ENCODE peak calls at places on chromosomes 1 and 21, in nine cellular contexts. U is sigmoid colon, R is BJ, K is K562, O is stomach, W is lower leg skin, E is cardiac fibroblast, L is left lung, M is WERI-Rb-1. A is an unnamed sample.

GRCh38 chr1:226719596-226720386 is 19.3 kb downstream of the ITPKB start:
- DNase-seq in U (no peak), R (no peak), K (no peak), O (no peak), W (no peak), E (no peak), L (no peak), M (no peak), A (no peak)

GRCh38 chr1:32993215-32993566 is 28.6 kb upstream of the RNF19B start:
- DNase-seq in U (peak; percentile 17), R (no peak), K (no peak), O (no peak), W (no peak), E (no peak), L (no peak), M (no peak), A (no peak)

GRCh38 chr1:53091841-53092645 is 30.0 kb downstream of the PODN start:
- DNase-seq in U (no peak), R (no peak), K (no peak), O (peak; percentile 52), W (no peak), E (peak; percentile 34), L (peak; percentile 46), M (no peak), A (no peak)

GRCh38 chr1:110880708-110881374 is 7.9 kb downstream of the CD53 start:
- DNase-seq in U (no peak), R (no peak), K (peak; percentile 57), O (no peak), W (no peak), E (no peak), L (no peak), M (peak; percentile 12), A (no peak)

GRCh38 chr1:234893725-234894630 is 234.7 kb downstream of the TOMM20 start:
- DNase-seq in U (no peak), R (no peak), K (peak; percentile 75), O (peak; percentile 61), W (no peak), E (peak; percentile 44), L (no peak), M (no peak), A (no peak)

GRCh38 chr21:33968082-33968997 is 52.7 kb upstream of the ATP5PO start:
- DNase-seq in U (no peak), R (peak; percentile 62), K (peak; percentile 58), O (no peak), W (no peak), E (peak; percentile 60), L (no peak), M (no peak), A (peak; percentile 39)

GRCh38 chr1:243495442-243496172 is 239.8 kb downstream of the SDCCAG8 start:
- DNase-seq in U (peak; percentile 76), R (no peak), K (no peak), O (no peak), W (no peak), E (peak; percentile 84), L (no peak), M (no peak), A (no peak)

GRCh38 chr1:19437911-19438310 is 47.4 kb downstream of the CAPZB start:
- DNase-seq in U (peak; percentile 96), R (no peak), K (no peak), O (peak; percentile 37), W (no peak), E (peak; percentile 98), L (peak; percentile 57), M (no peak), A (no peak)

GRCh38 chr1:174988986-174989385 is 10.8 kb upstream of the CACYBP start:
- DNase-seq in U (no peak), R (no peak), K (no peak), O (no peak), W (no peak), E (no peak), L (no peak), M (no peak), A (no peak)

GRCh38 chr1:174991473-174991872 is 8.3 kb upstream of the CACYBP start:
- DNase-seq in U (no peak), R (no peak), K (no peak), O (no peak), W (no peak), E (no peak), L (no peak), M (no peak), A (no peak)

GRCh38 chr1:174988539-174988938 is 11.2 kb upstream of the CACYBP start:
- DNase-seq in U (no peak), R (no peak), K (no peak), O (no peak), W (no peak), E (no peak), L (no peak), M (no peak), A (no peak)

GRCh38 chr1:174990382-174990999 is 9.3 kb upstream of the CACYBP start:
- DNase-seq in U (no peak), R (no peak), K (no peak), O (no peak), W (no peak), E (peak; percentile 28), L (no peak), M (no peak), A (no peak)

DNA sequence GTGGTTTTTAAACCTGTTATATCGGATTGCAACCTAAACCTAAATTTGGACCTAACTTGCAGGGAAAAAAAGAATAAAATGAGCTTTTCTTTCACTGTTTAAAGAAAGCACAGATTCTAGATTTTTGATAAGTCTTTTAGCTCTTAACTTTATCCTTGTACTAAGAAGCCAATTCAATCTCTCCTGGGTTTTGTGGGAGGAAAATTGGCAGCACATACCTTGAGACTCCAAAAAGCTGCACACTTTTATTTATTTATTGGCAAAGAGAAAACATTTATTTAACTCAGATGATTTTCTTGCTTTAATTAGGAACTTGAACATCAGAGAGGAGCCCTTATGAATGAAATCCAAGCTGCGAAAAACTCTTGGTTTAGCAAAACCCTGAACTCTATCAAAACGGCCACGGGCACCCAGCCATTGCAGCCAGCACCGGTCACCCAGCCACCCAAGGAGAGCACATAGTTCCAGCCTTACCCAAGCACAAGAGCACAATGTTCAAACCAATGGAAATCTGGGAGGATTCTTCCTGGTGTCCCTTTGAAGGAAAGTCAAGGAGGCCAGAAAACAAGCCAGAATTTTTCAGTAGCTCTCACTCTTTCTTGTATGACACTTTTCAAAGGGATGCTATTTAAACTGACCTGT is 10.1 kb upstream of the CACYBP start:
- DNase-seq in U (no peak), R (no peak), K (no peak), O (no peak), W (no peak), E (no peak), L (no peak), M (no peak), A (no peak)
- H3K4me3 ChIP-seq in U (peak overlapping the region; percentile 50), R (no peak overlapping the region), K (no peak overlapping the region), O (peak overlapping the region; percentile 29), W (no peak overlapping the region), E (no peak overlapping the region), L (no peak overlapping the region), M (no peak overlapping the region), A (no peak overlapping the region)

DNA sequence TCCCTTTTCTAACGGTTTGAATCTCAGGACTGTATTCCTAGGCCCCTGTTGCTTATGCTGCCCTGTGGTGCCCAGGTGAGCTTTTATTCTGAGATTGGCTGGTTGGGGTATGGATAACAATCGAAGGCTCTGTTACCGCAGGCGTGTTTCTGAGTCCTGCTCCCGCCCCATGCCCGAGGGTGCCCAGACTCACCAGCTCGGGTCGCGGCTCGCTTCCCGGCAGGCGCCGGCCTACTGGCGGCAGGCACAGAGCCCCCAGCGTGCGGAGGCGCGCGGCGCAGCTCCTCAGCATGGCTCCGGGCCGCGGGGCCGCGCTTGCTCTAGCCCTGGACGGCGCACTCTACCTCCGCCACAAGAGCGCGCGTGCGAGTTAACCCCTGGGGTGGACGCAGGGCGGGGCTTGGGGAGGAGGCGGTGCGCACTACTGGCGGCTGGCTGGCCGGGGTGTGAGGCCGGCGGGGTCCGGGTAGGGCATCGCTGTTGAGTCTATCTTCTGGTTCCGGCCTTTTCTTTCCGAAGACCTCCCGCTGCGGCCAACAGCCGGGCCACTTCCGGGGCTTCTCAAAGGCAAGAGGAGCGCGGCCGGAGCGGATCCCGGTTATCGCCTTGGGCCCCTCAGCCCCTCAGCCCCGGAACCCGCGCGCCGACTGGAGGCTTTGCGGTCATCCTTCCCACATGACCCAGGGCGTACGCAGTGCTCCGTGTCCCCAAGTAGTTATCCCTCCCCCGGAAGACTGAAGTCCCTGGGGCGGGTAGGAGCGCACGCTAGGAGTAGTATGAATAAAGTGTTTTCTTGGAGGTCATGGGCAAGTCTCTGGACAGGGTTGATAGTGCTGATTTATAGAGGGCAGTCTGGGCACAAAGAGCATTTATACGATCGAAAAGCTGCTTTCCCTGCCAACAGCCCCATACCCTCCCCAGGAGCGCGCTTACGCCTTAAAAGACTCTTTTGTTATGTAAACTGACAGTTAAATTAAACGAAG is at the start of gene THEM4:
- DNase-seq in U (peak; percentile 98), R (peak; percentile 74), K (peak; percentile 96), O (peak; percentile 98), W (peak; percentile 95), E (peak; percentile 98), L (peak; percentile 98), M (peak; percentile 99), A (peak; percentile 99)
- TF ChIP-seq CTCF in U (peak; percentile 27), R (no peak), K (peak; percentile 46), O (no peak), W (no peak), E (no peak), L (peak; percentile 30), M (peak; percentile 51), A (peak; percentile 22)

GRCh38 chr1:66335125-66335524 is 198.8 kb upstream of the SGIP1 start:
- DNase-seq in U (no peak), R (no peak), K (no peak), O (no peak), W (no peak), E (no peak), L (no peak), M (no peak), A (no peak)
- H3K4me3 ChIP-seq in U (no peak overlapping the region), R (peak overlapping the region; percentile 60), K (no peak overlapping the region), O (peak overlapping the region; percentile 53), W (no peak overlapping the region), E (peak overlapping the region; percentile 24), L (peak overlapping the region; percentile 58), M (no peak overlapping the region), A (no peak overlapping the region)

GRCh38 chr1:161198877-161199431 is at the start of gene ADAMTS4:
- DNase-seq in U (peak; percentile 89), R (no peak), K (peak; percentile 43), O (peak; percentile 43), W (peak; percentile 62), E (peak; percentile 91), L (peak; percentile 70), M (peak; percentile 65), A (no peak)

GRCh38 chr1:161199506-161200119 is 759 bp upstream of the ADAMTS4 start:
- DNase-seq in U (no peak), R (no peak), K (no peak), O (no peak), W (no peak), E (peak; percentile 39), L (no peak), M (no peak), A (no peak)

GRCh38 chr1:161197560-161198205 is 1.2 kb downstream of the ADAMTS4 start:
- DNase-seq in U (no peak), R (no peak), K (no peak), O (no peak), W (no peak), E (no peak), L (no peak), M (no peak), A (no peak)

GRCh38 chr1:161196521-161197451 is 2.1 kb downstream of the ADAMTS4 start:
- DNase-seq in U (peak; percentile 87), R (peak; percentile 71), K (no peak), O (no peak), W (no peak), E (peak; percentile 88), L (peak; percentile 56), M (peak; percentile 98), A (peak; percentile 81)

DNA sequence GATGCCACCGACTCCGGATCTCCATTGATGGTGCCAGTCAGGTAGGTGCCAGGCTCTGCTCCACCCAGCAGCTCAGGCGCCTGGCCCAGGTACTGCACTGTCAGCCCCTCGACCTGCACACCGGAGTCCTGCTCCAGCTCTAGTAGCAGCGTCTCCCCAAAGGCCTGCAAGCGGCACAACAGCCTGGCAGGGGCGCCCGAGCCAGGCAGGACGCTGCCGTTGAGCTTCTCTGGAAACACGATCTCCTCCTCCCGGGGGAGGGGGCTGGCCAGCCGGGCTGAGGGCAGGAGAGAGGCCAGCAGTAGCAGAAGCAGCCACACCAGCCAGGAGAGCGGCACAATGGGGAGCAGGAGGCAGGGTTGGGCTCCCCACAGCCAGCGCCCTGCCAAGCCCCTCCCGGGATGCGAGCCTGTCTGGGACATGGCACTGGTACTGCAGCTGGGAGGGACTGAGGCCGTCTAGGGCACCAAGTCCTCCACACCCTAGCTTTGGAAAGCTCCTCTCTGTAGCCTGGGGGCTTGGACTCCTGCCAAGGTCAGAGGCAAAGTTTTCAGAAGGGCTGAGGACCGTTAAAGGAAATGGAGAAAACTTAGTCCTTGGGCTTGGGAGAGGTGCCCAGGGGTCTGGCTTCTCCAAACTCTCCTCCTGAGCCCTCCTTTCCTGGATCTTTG is 513 bp downstream of the ADAMTS4 start:
- DNase-seq in U (peak; percentile 77), R (no peak), K (no peak), O (no peak), W (peak; percentile 64), E (peak; percentile 70), L (no peak), M (peak; percentile 88), A (peak; percentile 71)
- TF ChIP-seq CTCF in U (no peak), R (peak; percentile 26), K (no peak), O (no peak), W (no peak), E (no peak), L (no peak), M (peak; percentile 48), A (no peak)